ENCODE peak calls at places on chromosomes 6 and 20, in nine cellular contexts. K is AG10803, O is psoas muscle, H is bronchial epithelial cell, G is HCT116, N is astrocyte of the spinal cord, X is AG04450, T is HFF-Myc, R is fibroblast of villous mesenchyme. P is an unnamed sample.

GRCh38 chr6:111417946-111418345 is 65.1 kb downstream of the REV3L start:
- DNase-seq in G (no peak), R (no peak), H (peak), T (no peak), N (no peak), K (peak), O (no peak), X (no peak), P (no peak)

GRCh38 chr20:13220194-13220856 is 749 bp upstream of the ISM1 start:
- DNase-seq in T (no peak), H (peak), G (no peak), N (peak), X (no peak), O (peak), K (peak), R (peak), P (peak)

GRCh38 chr6:34246563-34247391 is 2.0 kb downstream of the SMIM29 start:
- DNase-seq in X (no peak), O (no peak), H (no peak), R (peak), T (no peak), N (peak), K (no peak), G (no peak), P (peak)

GRCh38 chr6:158642097-158642601 is 2.4 kb downstream of the DYNLT1 start:
- DNase-seq in K (peak), R (peak), H (peak), T (no peak), O (peak), X (peak), G (no peak), N (peak), P (peak)

GRCh38 chr20:1273366-1273765 is 7.3 kb downstream of the SNPH start:
- DNase-seq in X (no peak), O (no peak), R (no peak), T (no peak), N (no peak), H (no peak), G (no peak), K (no peak), P (no peak)

GRCh38 chr6:14550410-14550809 is 432.8 kb downstream of the CD83 start:
- DNase-seq in G (no peak), K (no peak), T (no peak), O (no peak), N (no peak), R (no peak), X (no peak), H (no peak), P (no peak)

GRCh38 chr20:46990017-46990810 is 95.6 kb downstream of the EYA2 start:
- DNase-seq in T (no peak), R (no peak), N (no peak), O (peak), K (peak), G (no peak), X (no peak), H (peak), P (no peak)

GRCh38 chr20:667351-668034 is 8.1 kb downstream of the SCRT2 start:
- DNase-seq in X (no peak), K (no peak), R (peak), G (no peak), H (peak), T (no peak), N (peak), O (peak), P (no peak)

GRCh38 chr20:24657211-24657610 is 187.8 kb downstream of the SYNDIG1 start:
- DNase-seq in N (peak), X (no peak), R (no peak), O (no peak), K (no peak), H (no peak), T (no peak), G (no peak), P (no peak)

GRCh38 chr6:43891072-43891870 is 121.3 kb downstream of the VEGFA start:
- DNase-seq in X (no peak), H (no peak), R (no peak), G (no peak), K (no peak), N (no peak), T (no peak), O (no peak), P (no peak)

GRCh38 chr6:56193846-56194245 is 53.5 kb downstream of the COL21A1 start:
- DNase-seq in N (peak), H (peak), K (peak), O (no peak), R (peak), X (no peak), T (peak), G (no peak), P (peak)

GRCh38 chr20:43194187-43194586 is 4.5 kb upstream of the PTPRT start:
- DNase-seq in O (no peak), G (no peak), N (no peak), T (no peak), K (no peak), X (no peak), H (no peak), R (no peak), P (no peak)

GRCh38 chr6:111872521-111873177 is 603 bp downstream of the FYN start:
- DNase-seq in R (peak), O (peak), K (peak), G (no peak), X (no peak), N (peak), H (no peak), T (no peak), P (peak)

GRCh38 chr6:41939848-41940758 is 1.5 kb downstream of the CCND3 start:
- DNase-seq in T (no peak), H (no peak), K (peak), N (peak), O (no peak), X (no peak), G (no peak), R (peak), P (no peak)

GRCh38 chr20:51013577-51014330 is 9.2 kb downstream of the KCNG1 start:
- DNase-seq in H (no peak), N (no peak), X (no peak), R (no peak), T (no peak), G (no peak), K (no peak), O (no peak), P (no peak)

GRCh38 chr6:157276134-157276532 is 47.2 kb downstream of the TMEM242 start:
- DNase-seq in O (no peak), N (no peak), K (no peak), X (no peak), G (no peak), T (no peak), R (no peak), H (no peak), P (no peak)

GRCh38 chr6:157272866-157273755 is 50.2 kb downstream of the TMEM242 start:
- DNase-seq in O (no peak), G (no peak), R (peak), T (no peak), N (no peak), X (no peak), K (peak), H (no peak), P (peak)

GRCh38 chr6:157273756-157274088 is 49.6 kb downstream of the TMEM242 start:
- DNase-seq in K (no peak), X (no peak), R (peak), N (peak), G (peak), O (no peak), H (peak), T (no peak), P (peak)

GRCh38 chr6:157274116-157274470 is 49.2 kb downstream of the TMEM242 start:
- DNase-seq in H (no peak), N (no peak), G (no peak), R (peak), X (no peak), O (no peak), T (no peak), K (no peak), P (peak)

GRCh38 chr6:157274471-157275226 is 48.7 kb downstream of the TMEM242 start:
- DNase-seq in K (peak), O (peak), G (peak), T (peak), N (peak), X (no peak), H (peak), R (peak), P (peak)
- TF ChIP-seq CTCF in K (peak), O (peak), G (peak), T (peak), N (peak), X (peak), H (peak), R (peak), P (peak)

GRCh38 chr20:17680836-17681740 is 954 bp downstream of the RRBP1 start:
- DNase-seq in R (peak), H (peak), G (no peak), N (peak), O (peak), X (no peak), K (peak), T (no peak), P (peak)

GRCh38 chr20:17678295-17678694 is 3.7 kb downstream of the RRBP1 start:
- DNase-seq in T (no peak), H (no peak), O (no peak), K (no peak), R (peak), N (no peak), X (no peak), G (no peak), P (no peak)

GRCh38 chr20:17678886-17679285 is 3.2 kb downstream of the RRBP1 start:
- DNase-seq in T (no peak), N (no peak), O (no peak), R (no peak), K (no peak), G (no peak), X (no peak), H (no peak), P (no peak)

GRCh38 chr20:17680128-17680835 is 1.8 kb downstream of the RRBP1 start:
- DNase-seq in K (peak), X (no peak), H (peak), R (peak), O (peak), T (peak), G (no peak), N (no peak), P (peak)

GRCh38 chr20:17679786-17680127 is 2.3 kb downstream of the RRBP1 start:
- DNase-seq in T (no peak), O (no peak), N (no peak), H (no peak), R (no peak), K (no peak), G (no peak), X (no peak), P (no peak)
- H3K4me3 ChIP-seq in T (peak), O (peak), N (peak), H (no peak), R (peak), K (peak), G (peak), X (peak), P (peak)

GRCh38 chr6:38396209-38396608 is 243.5 kb downstream of the BTBD9 start:
- DNase-seq in O (no peak), N (no peak), K (no peak), X (no peak), R (no peak), T (no peak), H (peak), G (no peak), P (no peak)
- TF ChIP-seq CTCF in O (no peak), N (no peak), K (no peak), X (no peak), R (no peak), T (no peak), H (no peak), G (no peak), P (no peak)

DNA sequence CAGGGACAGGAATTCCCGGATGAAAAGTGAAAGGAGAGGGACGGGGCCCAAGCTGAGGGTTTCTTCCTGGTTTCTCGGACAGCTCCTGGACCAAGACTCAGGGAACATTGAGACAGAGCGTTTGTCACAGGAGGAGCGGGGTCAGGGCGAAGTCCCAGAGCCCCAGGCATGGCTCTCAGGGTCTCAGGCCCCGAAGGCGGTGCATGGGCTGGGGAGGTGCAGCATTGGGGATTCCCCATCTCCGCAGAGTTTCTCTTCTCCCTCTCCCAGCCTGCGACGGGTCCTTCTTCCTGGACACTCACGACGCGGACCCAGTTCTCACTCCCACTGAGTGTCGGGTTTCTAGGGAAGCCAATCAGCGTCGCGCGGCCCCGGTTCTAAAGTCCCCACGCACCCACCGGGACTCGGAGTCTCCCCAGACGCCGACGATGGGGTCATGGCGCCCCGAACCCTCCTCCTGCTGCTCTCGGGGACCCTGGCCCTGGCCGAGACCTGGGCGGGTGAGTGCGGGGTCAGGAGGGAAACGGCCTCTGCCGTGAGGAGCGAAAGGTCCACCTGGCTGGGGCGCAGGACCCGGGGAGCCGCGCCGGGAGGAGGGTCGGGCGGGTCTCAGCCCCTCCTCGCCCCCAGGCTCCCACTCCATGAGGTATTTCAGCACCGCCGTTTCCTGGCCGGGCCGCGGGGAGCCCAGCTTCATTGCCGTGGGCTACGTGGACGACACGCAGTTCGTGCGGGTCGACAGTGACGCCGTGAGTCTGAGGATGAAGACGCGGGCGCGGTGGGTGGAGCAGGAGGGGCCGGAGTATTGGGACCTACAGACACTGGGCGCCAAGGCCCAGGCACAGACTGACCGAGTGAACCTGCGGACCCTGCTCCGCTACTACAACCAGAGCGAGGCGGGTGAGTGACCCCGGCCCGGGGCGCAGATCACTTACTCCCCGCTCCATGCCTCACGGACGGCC is 54.6 kb upstream of the POLR1H start:
- DNase-seq in N (no peak), T (no peak), X (no peak), K (peak), O (peak), H (no peak), R (peak), G (no peak), P (peak)
- H3K4me3 ChIP-seq in N (peak), T (peak), X (peak), K (peak), O (peak), H (peak), R (peak), G (no peak), P (peak)

DNA sequence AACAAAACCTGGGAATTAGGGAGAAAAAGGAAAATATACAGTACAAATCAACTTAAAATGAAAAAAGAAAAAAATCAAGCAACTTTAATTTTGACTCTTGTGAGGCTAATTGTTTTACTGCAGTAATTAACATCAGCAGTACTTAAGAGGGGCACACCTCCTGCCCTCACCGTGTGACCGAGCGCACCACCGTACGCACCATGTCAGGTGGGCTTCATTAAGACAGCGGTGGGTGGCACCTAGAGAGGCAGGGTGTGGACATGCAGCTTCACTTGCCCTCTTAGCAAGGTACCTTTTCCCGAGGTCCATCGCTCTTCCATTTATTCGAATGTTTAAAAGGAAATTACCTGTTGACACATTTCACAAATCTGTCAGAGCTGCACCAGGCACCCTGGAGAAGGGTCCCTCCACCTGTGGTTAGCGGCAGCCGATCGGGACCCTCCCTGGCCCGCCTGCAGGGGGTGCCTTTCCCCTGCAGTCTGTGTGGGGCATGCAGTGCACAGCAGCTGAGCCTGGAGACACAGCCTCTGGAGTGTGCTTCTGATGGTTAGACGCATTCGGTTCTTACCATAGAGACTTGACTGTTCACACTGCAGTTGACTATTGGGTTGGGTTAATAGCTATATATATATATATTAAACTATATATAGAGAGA is 184.1 kb downstream of the TMEM242 start:
- DNase-seq in T (no peak), G (no peak), X (no peak), H (no peak), N (no peak), R (no peak), K (no peak), O (no peak), P (no peak)
- TF ChIP-seq CTCF in T (peak), G (peak), X (peak), H (no peak), N (peak), R (peak), K (no peak), O (peak), P (no peak)

GRCh38 chr20:4920655-4921054 is 80.7 kb downstream of the SLC23A2 start:
- DNase-seq in T (no peak), X (no peak), N (no peak), H (no peak), O (no peak), R (no peak), G (no peak), K (no peak), P (no peak)

GRCh38 chr20:4916991-4917881 is 84.1 kb downstream of the SLC23A2 start:
- DNase-seq in G (no peak), N (peak), K (peak), O (no peak), X (no peak), R (no peak), H (no peak), T (no peak), P (no peak)

GRCh38 chr20:4920131-4920530 is 81.2 kb downstream of the SLC23A2 start:
- DNase-seq in N (peak), K (peak), H (no peak), R (no peak), T (no peak), X (no peak), O (no peak), G (no peak), P (no peak)

GRCh38 chr20:4918473-4918872 is 82.8 kb downstream of the SLC23A2 start:
- DNase-seq in T (no peak), H (no peak), N (no peak), K (no peak), O (no peak), G (no peak), R (no peak), X (no peak), P (no peak)

DNA sequence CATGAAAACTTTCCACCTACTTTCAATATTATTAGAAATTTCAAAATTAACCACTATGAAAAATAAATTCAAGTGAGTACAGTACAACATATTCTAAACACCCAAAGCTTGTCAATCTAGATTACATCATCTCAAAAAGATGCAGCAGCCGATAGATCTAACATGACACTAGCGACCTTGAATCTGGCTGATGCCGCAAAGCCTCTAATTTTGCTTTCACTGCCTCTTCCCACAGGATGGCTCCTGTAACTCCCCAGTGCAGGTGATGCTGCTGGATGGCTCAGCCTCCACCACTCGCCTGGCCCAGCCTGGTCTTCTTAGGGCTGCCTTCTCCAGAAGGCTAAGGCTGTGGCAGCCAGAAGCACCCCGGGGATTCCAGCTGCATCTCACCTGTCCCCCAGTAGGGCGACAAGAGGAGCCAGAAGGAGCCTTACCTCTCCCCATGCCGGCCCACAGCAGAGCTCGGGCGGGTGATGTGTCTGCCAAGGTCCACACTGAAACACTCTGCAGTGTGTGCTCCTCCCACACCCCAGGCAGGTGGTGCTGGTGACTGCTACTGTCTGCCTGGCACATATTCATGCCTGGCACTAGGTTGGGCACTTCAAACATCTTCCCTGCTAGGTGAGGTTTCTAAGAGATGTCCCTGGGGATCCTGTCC is 82.1 kb downstream of the SLC23A2 start:
- DNase-seq in X (no peak), T (no peak), O (no peak), H (no peak), N (no peak), R (no peak), G (no peak), K (no peak), P (no peak)
- H3K4me3 ChIP-seq in X (no peak), T (no peak), O (no peak), H (no peak), N (no peak), R (no peak), G (no peak), K (no peak), P (no peak)

DNA sequence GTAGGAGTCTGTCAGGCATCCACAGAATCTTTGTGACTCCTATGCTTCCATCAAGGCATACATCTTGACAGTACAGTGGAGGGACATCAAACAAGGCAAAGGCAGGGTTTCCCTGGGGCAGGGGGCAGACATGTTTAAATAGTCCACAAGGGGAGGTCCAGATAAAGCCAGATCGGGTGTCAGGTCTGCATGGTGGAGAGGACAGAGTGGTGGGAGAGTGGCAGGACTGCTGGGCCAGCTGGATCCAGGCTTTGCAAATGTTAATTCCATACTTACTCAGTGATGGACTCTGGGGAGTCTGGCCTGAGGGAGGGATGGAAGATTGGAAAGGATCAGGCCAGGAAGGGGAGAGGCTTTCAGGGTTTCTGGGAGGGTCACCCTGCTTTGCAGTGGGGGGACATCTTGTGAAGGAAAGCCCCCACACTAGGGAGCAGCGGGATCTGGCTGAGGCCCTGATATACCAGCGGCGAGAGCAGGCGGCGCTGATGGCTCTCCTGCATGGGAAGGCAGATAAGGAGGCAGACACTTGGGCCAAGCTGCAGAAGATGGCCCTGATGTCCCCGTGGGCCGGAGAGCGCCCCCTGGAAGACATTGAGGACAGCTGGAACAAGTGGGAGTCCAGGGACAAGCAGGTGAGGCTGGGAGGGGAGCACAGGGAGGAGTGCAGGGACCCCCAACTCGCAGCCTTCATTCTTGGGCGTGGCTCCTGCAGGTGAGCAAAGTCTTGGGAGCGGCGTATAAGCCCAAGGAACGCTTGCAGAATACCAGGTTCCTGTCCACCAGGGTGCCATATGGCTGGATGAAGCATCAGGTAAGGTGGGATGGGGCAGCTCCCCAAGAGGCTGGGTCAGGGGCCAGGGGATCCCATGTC is 44.6 kb downstream of the SUN5 start:
- DNase-seq in X (no peak), N (no peak), H (no peak), R (no peak), T (no peak), O (no peak), G (no peak), K (no peak), P (no peak)
- TF ChIP-seq CTCF in X (no peak), N (no peak), H (no peak), R (no peak), T (no peak), O (no peak), G (no peak), K (no peak), P (no peak)